ENCODE peak calls at places on chromosomes 2 and 18, in eight cellular contexts. One of them, this sample, is unnamed.

GRCh38 chr2:3585239-3586109 is 9.4 kb upstream of the COLEC11 start:
- DNase-seq in frontal cortex: peak; percentile 47
- DNase-seq in H54: no peak
- DNase-seq in cerebellar cortex: no peak
- DNase-seq in endothelial cell: no peak
- DNase-seq in neural crest cell: no peak
- DNase-seq in type B pancreatic cell: no peak
- DNase-seq in 8988T: no peak
- DNase-seq in this sample: no peak

GRCh38 chr2:196112408-196113039 is 43.9 kb upstream of the DNAH7 start:
- DNase-seq in frontal cortex: no peak
- DNase-seq in H54: no peak
- DNase-seq in cerebellar cortex: no peak
- DNase-seq in endothelial cell: no peak
- DNase-seq in neural crest cell: no peak
- DNase-seq in type B pancreatic cell: no peak
- DNase-seq in 8988T: no peak
- DNase-seq in this sample: peak; percentile 57

GRCh38 chr18:6757966-6758365 is 28.4 kb downstream of the ARHGAP28 start:
- DNase-seq in frontal cortex: no peak
- DNase-seq in H54: no peak
- DNase-seq in cerebellar cortex: no peak
- DNase-seq in endothelial cell: no peak
- DNase-seq in neural crest cell: no peak
- DNase-seq in type B pancreatic cell: no peak
- DNase-seq in 8988T: no peak
- DNase-seq in this sample: peak; percentile 39

GRCh38 chr2:130756041-130756720 is 841 bp downstream of the AMER3 start:
- DNase-seq in frontal cortex: peak; percentile 58
- DNase-seq in H54: no peak
- DNase-seq in cerebellar cortex: no peak
- DNase-seq in endothelial cell: peak; percentile 75
- DNase-seq in neural crest cell: peak; percentile 35
- DNase-seq in type B pancreatic cell: no peak
- DNase-seq in 8988T: no peak
- DNase-seq in this sample: peak; percentile 85

GRCh38 chr18:30385684-30386083 is 656.9 kb downstream of the DSC3 start:
- DNase-seq in frontal cortex: no peak
- DNase-seq in H54: no peak
- DNase-seq in cerebellar cortex: no peak
- DNase-seq in endothelial cell: no peak
- DNase-seq in neural crest cell: no peak
- DNase-seq in type B pancreatic cell: no peak
- DNase-seq in 8988T: no peak
- DNase-seq in this sample: no peak

GRCh38 chr18:36828157-36828629 is 609 bp downstream of the TPGS2 start:
- DNase-seq in frontal cortex: peak; percentile 21
- DNase-seq in H54: no peak
- DNase-seq in cerebellar cortex: no peak
- DNase-seq in endothelial cell: no peak
- DNase-seq in neural crest cell: peak; percentile 13
- DNase-seq in type B pancreatic cell: no peak
- DNase-seq in 8988T: no peak
- DNase-seq in this sample: peak; percentile 50

GRCh38 chr2:233423436-233423860 is 69.2 kb downstream of the DGKD start:
- DNase-seq in frontal cortex: no peak
- DNase-seq in H54: no peak
- DNase-seq in cerebellar cortex: no peak
- DNase-seq in endothelial cell: no peak
- DNase-seq in neural crest cell: no peak
- DNase-seq in type B pancreatic cell: peak; percentile 29
- DNase-seq in 8988T: no peak
- DNase-seq in this sample: no peak

GRCh38 chr2:170814551-170815245 is 2.0 kb upstream of the GAD1 start:
- DNase-seq in frontal cortex: no peak
- DNase-seq in H54: no peak
- DNase-seq in cerebellar cortex: no peak
- DNase-seq in endothelial cell: no peak
- DNase-seq in neural crest cell: no peak
- DNase-seq in type B pancreatic cell: no peak
- DNase-seq in 8988T: no peak
- DNase-seq in this sample: no peak

GRCh38 chr2:237614151-237614720 is 13.2 kb upstream of the LRRFIP1 start:
- DNase-seq in frontal cortex: no peak
- DNase-seq in H54: no peak
- DNase-seq in cerebellar cortex: no peak
- DNase-seq in endothelial cell: no peak
- DNase-seq in neural crest cell: no peak
- DNase-seq in type B pancreatic cell: no peak
- DNase-seq in 8988T: no peak
- DNase-seq in this sample: no peak

GRCh38 chr2:134679740-134680139 is 39.1 kb downstream of the TMEM163 start:
- DNase-seq in frontal cortex: no peak
- DNase-seq in H54: no peak
- DNase-seq in cerebellar cortex: no peak
- DNase-seq in endothelial cell: no peak
- DNase-seq in neural crest cell: no peak
- DNase-seq in type B pancreatic cell: no peak
- DNase-seq in 8988T: no peak
- DNase-seq in this sample: no peak

GRCh38 chr2:241065355-241065803 is 36.7 kb downstream of the MTERF4 start:
- DNase-seq in frontal cortex: no peak
- DNase-seq in H54: no peak
- DNase-seq in cerebellar cortex: no peak
- DNase-seq in endothelial cell: no peak
- DNase-seq in neural crest cell: no peak
- DNase-seq in type B pancreatic cell: peak; percentile 57
- DNase-seq in 8988T: no peak
- DNase-seq in this sample: no peak

GRCh38 chr2:176931588-176932563 is 280.7 kb upstream of the HNRNPA3 start:
- DNase-seq in frontal cortex: no peak
- DNase-seq in H54: no peak
- DNase-seq in cerebellar cortex: no peak
- DNase-seq in endothelial cell: no peak
- DNase-seq in neural crest cell: no peak
- DNase-seq in type B pancreatic cell: no peak
- DNase-seq in 8988T: no peak
- DNase-seq in this sample: peak; percentile 22

GRCh38 chr18:37985126-37985525 is 419.5 kb upstream of the CELF4 start:
- DNase-seq in frontal cortex: no peak
- DNase-seq in H54: no peak
- DNase-seq in cerebellar cortex: no peak
- DNase-seq in endothelial cell: no peak
- DNase-seq in neural crest cell: no peak
- DNase-seq in type B pancreatic cell: no peak
- DNase-seq in 8988T: no peak
- DNase-seq in this sample: no peak

GRCh38 chr2:204170419-204170818 is 233.9 kb downstream of the ICOS start:
- DNase-seq in frontal cortex: no peak
- DNase-seq in H54: no peak
- DNase-seq in cerebellar cortex: no peak
- DNase-seq in endothelial cell: no peak
- DNase-seq in neural crest cell: no peak
- DNase-seq in type B pancreatic cell: no peak
- DNase-seq in 8988T: no peak
- DNase-seq in this sample: no peak

GRCh38 chr2:85649201-85650190 is 18.5 kb downstream of the SFTPB start:
- DNase-seq in frontal cortex: no peak
- DNase-seq in H54: no peak
- DNase-seq in cerebellar cortex: no peak
- DNase-seq in endothelial cell: no peak
- DNase-seq in neural crest cell: no peak
- DNase-seq in type B pancreatic cell: no peak
- DNase-seq in 8988T: no peak
- DNase-seq in this sample: peak; percentile 41

GRCh38 chr18:417495-417894 is 83.0 kb downstream of the COLEC12 start:
- DNase-seq in frontal cortex: no peak
- DNase-seq in H54: no peak
- DNase-seq in cerebellar cortex: no peak
- DNase-seq in endothelial cell: no peak
- DNase-seq in neural crest cell: no peak
- DNase-seq in type B pancreatic cell: no peak
- DNase-seq in 8988T: no peak
- DNase-seq in this sample: no peak

GRCh38 chr2:145413261-145413660 is 893.3 kb upstream of the ZEB2 start:
- DNase-seq in frontal cortex: no peak
- DNase-seq in H54: no peak
- DNase-seq in cerebellar cortex: no peak
- DNase-seq in endothelial cell: no peak
- DNase-seq in neural crest cell: no peak
- DNase-seq in type B pancreatic cell: no peak
- DNase-seq in 8988T: no peak
- DNase-seq in this sample: no peak

GRCh38 chr2:177242136-177242987 is 22.2 kb downstream of the NFE2L2 start:
- DNase-seq in frontal cortex: peak; percentile 48
- DNase-seq in H54: peak; percentile 49
- DNase-seq in cerebellar cortex: peak; percentile 39
- DNase-seq in endothelial cell: no peak
- DNase-seq in neural crest cell: no peak
- DNase-seq in type B pancreatic cell: no peak
- DNase-seq in 8988T: peak; percentile 33
- DNase-seq in this sample: peak; percentile 85

GRCh38 chr18:57833441-57834101 is 30.5 kb upstream of the ATP8B1 start:
- DNase-seq in frontal cortex: peak; percentile 16
- DNase-seq in H54: no peak
- DNase-seq in cerebellar cortex: no peak
- DNase-seq in endothelial cell: no peak
- DNase-seq in neural crest cell: no peak
- DNase-seq in type B pancreatic cell: no peak
- DNase-seq in 8988T: no peak
- DNase-seq in this sample: no peak

GRCh38 chr2:127145255-127145899 is 38.4 kb upstream of the BIN1 start:
- DNase-seq in frontal cortex: no peak
- DNase-seq in H54: no peak
- DNase-seq in cerebellar cortex: no peak
- DNase-seq in endothelial cell: no peak
- DNase-seq in neural crest cell: no peak
- DNase-seq in type B pancreatic cell: peak; percentile 37
- DNase-seq in 8988T: no peak
- DNase-seq in this sample: peak; percentile 57

GRCh38 chr2:75100011-75100680 is 99.2 kb downstream of the TACR1 start:
- DNase-seq in frontal cortex: no peak
- DNase-seq in H54: peak; percentile 28
- DNase-seq in cerebellar cortex: no peak
- DNase-seq in endothelial cell: no peak
- DNase-seq in neural crest cell: no peak
- DNase-seq in type B pancreatic cell: no peak
- DNase-seq in 8988T: no peak
- DNase-seq in this sample: peak; percentile 61

GRCh38 chr2:134508396-134508795 is 210.4 kb downstream of the TMEM163 start:
- DNase-seq in frontal cortex: no peak
- DNase-seq in H54: no peak
- DNase-seq in cerebellar cortex: peak; percentile 76
- DNase-seq in endothelial cell: no peak
- DNase-seq in neural crest cell: no peak
- DNase-seq in type B pancreatic cell: no peak
- DNase-seq in 8988T: no peak
- DNase-seq in this sample: no peak

GRCh38 chr2:118167026-118167425 is 78.8 kb downstream of the INSIG2 start:
- DNase-seq in frontal cortex: no peak
- DNase-seq in H54: no peak
- DNase-seq in cerebellar cortex: no peak
- DNase-seq in endothelial cell: no peak
- DNase-seq in neural crest cell: no peak
- DNase-seq in type B pancreatic cell: no peak
- DNase-seq in 8988T: no peak
- DNase-seq in this sample: no peak

GRCh38 chr18:61992285-61992684 is 99.5 kb upstream of the RNF152 start:
- DNase-seq in frontal cortex: no peak
- DNase-seq in H54: no peak
- DNase-seq in cerebellar cortex: no peak
- DNase-seq in endothelial cell: no peak
- DNase-seq in neural crest cell: no peak
- DNase-seq in type B pancreatic cell: no peak
- DNase-seq in 8988T: no peak
- DNase-seq in this sample: peak; percentile 52

GRCh38 chr2:178202927-178203326 is 8.6 kb downstream of the OSBPL6 start:
- DNase-seq in frontal cortex: no peak
- DNase-seq in H54: no peak
- DNase-seq in cerebellar cortex: no peak
- DNase-seq in endothelial cell: no peak
- DNase-seq in neural crest cell: no peak
- DNase-seq in type B pancreatic cell: no peak
- DNase-seq in 8988T: no peak
- DNase-seq in this sample: no peak

GRCh38 chr18:40867452-40867851 is 1087.6 kb upstream of the PIK3C3 start:
- DNase-seq in frontal cortex: no peak
- DNase-seq in H54: no peak
- DNase-seq in cerebellar cortex: no peak
- DNase-seq in endothelial cell: no peak
- DNase-seq in neural crest cell: no peak
- DNase-seq in type B pancreatic cell: no peak
- DNase-seq in 8988T: no peak
- DNase-seq in this sample: peak; percentile 12

GRCh38 chr2:145484443-145485086 is 964.6 kb upstream of the ZEB2 start:
- DNase-seq in frontal cortex: no peak
- DNase-seq in H54: peak; percentile 7
- DNase-seq in cerebellar cortex: no peak
- DNase-seq in endothelial cell: no peak
- DNase-seq in neural crest cell: no peak
- DNase-seq in type B pancreatic cell: no peak
- DNase-seq in 8988T: no peak
- DNase-seq in this sample: peak; percentile 57